ENCODE peak calls at places on chromosomes 5 and 9, in four cellular contexts. H is ovary, E is right atrium auricular region, G is fibroblast of lung. W is an unnamed sample. For H3K4me1, the result is how much of the 10 kb centered on the place peaks cover.

GRCh38 chr5:171555160-171555559 is 135.7 kb downstream of the FGF18 start:
- DNase-seq in H (no peak), E (no peak), G (no peak), W (no peak)

GRCh38 chr9:124583134-124583533 is 75.9 kb upstream of the NR5A1 start:
- DNase-seq in G (no peak), E (no peak), H (no peak), W (no peak)

GRCh38 chr9:134338394-134339182 is 12.3 kb downstream of the RXRA start:
- DNase-seq in H (peak), G (no peak), E (no peak), W (no peak)

GRCh38 chr9:101485873-101486692 is 47.6 kb upstream of the RNF20 start:
- DNase-seq in E (no peak), H (peak), G (peak), W (peak)

GRCh38 chr5:74517700-74518099 is 122.8 kb downstream of the ENC1 start:
- DNase-seq in H (no peak), E (no peak), G (peak), W (no peak)

GRCh38 chr5:141846031-141846430 is 32.2 kb downstream of the PCDH1 start:
- DNase-seq in H (no peak), E (no peak), G (peak), W (peak)

GRCh38 chr5:83608122-83608521 is 112.5 kb downstream of the HAPLN1 start:
- DNase-seq in G (peak), H (peak), E (no peak), W (no peak)

GRCh38 chr5:132825165-132825823 is 5.2 kb downstream of the SHROOM1 start:
- DNase-seq in E (peak), H (peak), G (no peak), W (no peak)

GRCh38 chr5:10434392-10434791 is 7.3 kb upstream of the ROPN1L start:
- DNase-seq in E (no peak), H (no peak), G (peak), W (no peak)

GRCh38 chr5:136082390-136083193 is 50.1 kb upstream of the SMAD5 start:
- DNase-seq in G (no peak), E (no peak), H (peak), W (peak)

GRCh38 chr5:141513021-141513626 is 24.2 kb downstream of the PCDHGC5 start:
- DNase-seq in G (peak), H (peak), E (no peak), W (peak)

GRCh38 chr5:134430001-134430569 is 18.4 kb upstream of the CDKN2AIPNL start:
- DNase-seq in E (no peak), H (no peak), G (no peak), W (no peak)

GRCh38 chr9:87725356-87725899 is 491 bp upstream of the CTSL start:
- DNase-seq in G (peak), H (no peak), E (no peak), W (no peak)

GRCh38 chr5:172283020-172283861 is at the start of gene UBTD2:
- DNase-seq in H (peak), G (peak), E (peak), W (peak)

GRCh38 chr5:173574983-173575382 is 41.5 kb downstream of the BOD1 start:
- DNase-seq in H (no peak), G (no peak), E (no peak), W (no peak)

GRCh38 chr5:68141494-68141893 is 74.1 kb upstream of the PIK3R1 start:
- DNase-seq in G (peak), E (no peak), H (no peak), W (no peak)

GRCh38 chr5:5179597-5179996 is 39.5 kb downstream of the ADAMTS16 start:
- DNase-seq in G (no peak), E (no peak), H (no peak), W (no peak)

GRCh38 chr5:127015716-127016115 is 14.6 kb downstream of the MARCHF3 start:
- DNase-seq in G (no peak), H (no peak), E (no peak), W (no peak)

GRCh38 chr5:82307431-82307830 is 29.3 kb upstream of the RPS23 start:
- DNase-seq in E (no peak), G (peak), H (no peak), W (no peak)
- H3K27ac ChIP-seq in E (no peak), G (no peak), H (no peak), W (no peak)

GRCh38 chr9:6029581-6029980 is 14.2 kb upstream of the RANBP6 start:
- DNase-seq in E (no peak), G (no peak), H (no peak), W (no peak)

GRCh38 chr9:6040077-6040476 is 24.7 kb upstream of the RANBP6 start:
- DNase-seq in H (no peak), E (no peak), G (no peak), W (no peak)

DNA sequence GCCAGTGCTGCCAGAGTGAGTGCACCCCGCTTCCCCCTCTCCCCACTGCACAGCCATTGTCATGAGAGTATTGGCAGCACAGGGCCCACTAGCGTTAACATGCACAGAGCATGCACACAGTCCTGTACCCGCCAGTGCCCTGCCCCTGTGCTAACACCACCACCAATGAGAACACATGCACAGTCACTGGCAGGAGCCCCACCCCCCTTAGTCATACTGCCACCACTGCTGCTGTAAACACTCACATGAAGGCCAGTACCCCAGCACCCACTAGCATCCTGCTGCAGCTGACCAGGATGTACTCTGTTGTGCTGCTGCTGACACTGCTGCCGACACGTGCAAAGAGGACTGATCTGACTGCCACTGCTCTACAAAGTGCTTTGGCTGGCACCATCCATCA is 19.5 kb upstream of the RANBP6 start:
- DNase-seq in E (no peak), H (no peak), G (no peak), W (no peak)
- H3K4me1 ChIP-seq in E (under half), H (under half), G (under half), W (under half)

DNA sequence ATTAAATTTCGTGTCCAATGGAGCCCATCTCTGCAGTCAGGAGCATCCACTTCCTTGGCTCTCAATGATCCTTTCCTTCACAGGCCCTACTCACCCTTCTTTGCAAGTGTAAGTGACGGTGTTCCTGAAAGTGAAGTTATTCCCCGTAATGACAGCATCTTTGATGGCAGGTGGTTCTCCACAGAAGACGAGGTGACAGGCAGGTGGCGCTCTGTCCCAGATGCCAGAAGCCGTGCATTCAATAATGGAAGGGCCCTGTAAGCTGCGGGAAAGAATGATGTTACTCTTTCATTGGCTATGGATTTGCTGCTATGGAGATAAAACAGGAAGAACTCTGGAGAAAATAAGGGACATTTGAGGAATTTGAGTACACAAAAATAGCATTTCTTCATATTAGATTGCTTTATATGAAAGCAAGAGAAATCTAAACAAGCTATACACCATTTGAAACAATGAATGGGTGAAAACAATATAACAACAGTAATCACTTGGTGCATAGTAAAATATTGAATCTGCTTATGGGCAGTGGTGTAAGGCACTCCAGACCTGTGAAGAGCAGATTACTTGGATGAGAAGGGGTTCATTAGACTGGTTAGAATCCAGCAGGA is 89.9 kb upstream of the TXNDC8 start:
- DNase-seq in G (peak), H (peak), E (no peak), W (no peak)
- TF ChIP-seq CTCF in G (no peak), H (no peak), E (peak), W (peak)

GRCh38 chr5:149575131-149575530 is 6.2 kb upstream of the ARHGEF37 start:
- DNase-seq in E (no peak), G (no peak), H (no peak), W (no peak)
- H3K27ac ChIP-seq in E (no peak), G (no peak), H (no peak), W (no peak)

DNA sequence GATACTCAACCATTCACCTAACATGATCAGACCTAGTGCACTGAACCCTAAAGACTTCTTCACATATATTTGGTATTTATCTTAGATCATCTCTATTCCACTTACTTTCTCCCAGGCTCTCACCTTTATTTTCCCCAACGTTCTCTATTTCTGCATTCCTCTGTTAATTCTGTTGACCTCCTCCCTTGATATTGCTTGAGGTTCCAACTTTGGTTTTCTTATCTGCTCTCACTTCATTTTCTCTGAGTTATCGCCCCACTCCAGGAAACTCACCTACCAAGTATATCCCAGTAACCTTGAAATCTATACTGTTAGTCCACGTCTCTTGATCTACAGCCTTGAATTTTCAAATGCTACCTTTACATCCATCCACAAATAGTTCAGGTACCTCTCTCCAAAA is 9.2 kb downstream of the NADK2 start:
- DNase-seq in E (no peak), H (no peak), G (no peak), W (no peak)
- H3K4me1 ChIP-seq in E (under half), H (under half), G (under half), W (under half)